ENCODE peak calls at places on chromosomes 2 and 18, in eight cellular contexts. One of them, this sample, is unnamed.

GRCh38 chr2:98607741-98608117 is 583 bp downstream of the COA5 start:
- DNase-seq in psoas muscle: no peak
- DNase-seq in MCF 10A: no peak
- DNase-seq in stimulated activated CD8-positive, alpha-beta memory T cell treated with anti-CD3 and anti-CD28 coated beads, Interleukin-4, amount 100 ng/mL, for 1 hour: no peak
- DNase-seq in mucosa of gallbladder: no peak
- DNase-seq in activated effector memory CD4-positive, alpha-beta T cell treated with anti-CD3 and anti-CD28 coated beads, Interleukin-2, amount 50 U/mL, for 16 hours: no peak
- DNase-seq in OCI-M1: no peak
- DNase-seq in left ventricle myocardium superior: no peak
- DNase-seq in this sample: no peak

GRCh38 chr18:73479472-73479871 is 611.7 kb upstream of the NETO1 start:
- DNase-seq in psoas muscle: no peak
- DNase-seq in MCF 10A: peak; percentile 45
- DNase-seq in stimulated activated CD8-positive, alpha-beta memory T cell treated with anti-CD3 and anti-CD28 coated beads, Interleukin-4, amount 100 ng/mL, for 1 hour: no peak
- DNase-seq in mucosa of gallbladder: no peak
- DNase-seq in activated effector memory CD4-positive, alpha-beta T cell treated with anti-CD3 and anti-CD28 coated beads, Interleukin-2, amount 50 U/mL, for 16 hours: no peak
- DNase-seq in OCI-M1: no peak
- DNase-seq in left ventricle myocardium superior: no peak
- DNase-seq in this sample: no peak

GRCh38 chr2:37549598-37549997 is 121.8 kb downstream of the CDC42EP3 start:
- DNase-seq in psoas muscle: no peak
- DNase-seq in MCF 10A: no peak
- DNase-seq in stimulated activated CD8-positive, alpha-beta memory T cell treated with anti-CD3 and anti-CD28 coated beads, Interleukin-4, amount 100 ng/mL, for 1 hour: no peak
- DNase-seq in mucosa of gallbladder: no peak
- DNase-seq in activated effector memory CD4-positive, alpha-beta T cell treated with anti-CD3 and anti-CD28 coated beads, Interleukin-2, amount 50 U/mL, for 16 hours: no peak
- DNase-seq in OCI-M1: no peak
- DNase-seq in left ventricle myocardium superior: no peak
- DNase-seq in this sample: no peak

GRCh38 chr2:168089200-168089599 is 158.2 kb downstream of the STK39 start:
- DNase-seq in psoas muscle: no peak
- DNase-seq in MCF 10A: no peak
- DNase-seq in stimulated activated CD8-positive, alpha-beta memory T cell treated with anti-CD3 and anti-CD28 coated beads, Interleukin-4, amount 100 ng/mL, for 1 hour: no peak
- DNase-seq in mucosa of gallbladder: no peak
- DNase-seq in activated effector memory CD4-positive, alpha-beta T cell treated with anti-CD3 and anti-CD28 coated beads, Interleukin-2, amount 50 U/mL, for 16 hours: no peak
- DNase-seq in OCI-M1: no peak
- DNase-seq in left ventricle myocardium superior: no peak
- DNase-seq in this sample: no peak

GRCh38 chr2:17576802-17577201 is 36.3 kb downstream of the VSNL1 start:
- DNase-seq in psoas muscle: no peak
- DNase-seq in MCF 10A: no peak
- DNase-seq in stimulated activated CD8-positive, alpha-beta memory T cell treated with anti-CD3 and anti-CD28 coated beads, Interleukin-4, amount 100 ng/mL, for 1 hour: no peak
- DNase-seq in mucosa of gallbladder: no peak
- DNase-seq in activated effector memory CD4-positive, alpha-beta T cell treated with anti-CD3 and anti-CD28 coated beads, Interleukin-2, amount 50 U/mL, for 16 hours: no peak
- DNase-seq in OCI-M1: no peak
- DNase-seq in left ventricle myocardium superior: no peak
- DNase-seq in this sample: no peak

GRCh38 chr18:30440351-30440750 is 602.2 kb downstream of the DSC3 start:
- DNase-seq in psoas muscle: no peak
- DNase-seq in MCF 10A: no peak
- DNase-seq in stimulated activated CD8-positive, alpha-beta memory T cell treated with anti-CD3 and anti-CD28 coated beads, Interleukin-4, amount 100 ng/mL, for 1 hour: no peak
- DNase-seq in mucosa of gallbladder: no peak
- DNase-seq in activated effector memory CD4-positive, alpha-beta T cell treated with anti-CD3 and anti-CD28 coated beads, Interleukin-2, amount 50 U/mL, for 16 hours: no peak
- DNase-seq in OCI-M1: no peak
- DNase-seq in left ventricle myocardium superior: no peak
- DNase-seq in this sample: no peak

GRCh38 chr18:31275722-31276463 is 42.1 kb upstream of the DSG1 start:
- DNase-seq in psoas muscle: no peak
- DNase-seq in MCF 10A: peak; percentile 83
- DNase-seq in stimulated activated CD8-positive, alpha-beta memory T cell treated with anti-CD3 and anti-CD28 coated beads, Interleukin-4, amount 100 ng/mL, for 1 hour: no peak
- DNase-seq in mucosa of gallbladder: peak; percentile 22
- DNase-seq in activated effector memory CD4-positive, alpha-beta T cell treated with anti-CD3 and anti-CD28 coated beads, Interleukin-2, amount 50 U/mL, for 16 hours: no peak
- DNase-seq in OCI-M1: peak; percentile 73
- DNase-seq in left ventricle myocardium superior: no peak
- DNase-seq in this sample: no peak

GRCh38 chr2:2787301-2787907 is 456.3 kb upstream of the MYT1L start:
- DNase-seq in psoas muscle: no peak
- DNase-seq in MCF 10A: no peak
- DNase-seq in stimulated activated CD8-positive, alpha-beta memory T cell treated with anti-CD3 and anti-CD28 coated beads, Interleukin-4, amount 100 ng/mL, for 1 hour: no peak
- DNase-seq in mucosa of gallbladder: no peak
- DNase-seq in activated effector memory CD4-positive, alpha-beta T cell treated with anti-CD3 and anti-CD28 coated beads, Interleukin-2, amount 50 U/mL, for 16 hours: peak; percentile 45
- DNase-seq in OCI-M1: no peak
- DNase-seq in left ventricle myocardium superior: peak; percentile 69
- DNase-seq in this sample: no peak

GRCh38 chr2:85106489-85107180 is 26.6 kb upstream of the TCF7L1 start:
- DNase-seq in psoas muscle: no peak
- DNase-seq in MCF 10A: peak; percentile 65
- DNase-seq in stimulated activated CD8-positive, alpha-beta memory T cell treated with anti-CD3 and anti-CD28 coated beads, Interleukin-4, amount 100 ng/mL, for 1 hour: no peak
- DNase-seq in mucosa of gallbladder: no peak
- DNase-seq in activated effector memory CD4-positive, alpha-beta T cell treated with anti-CD3 and anti-CD28 coated beads, Interleukin-2, amount 50 U/mL, for 16 hours: no peak
- DNase-seq in OCI-M1: no peak
- DNase-seq in left ventricle myocardium superior: no peak
- DNase-seq in this sample: no peak

GRCh38 chr18:23337599-23338444 is 115.3 kb upstream of the RIOK3 start:
- DNase-seq in psoas muscle: no peak
- DNase-seq in MCF 10A: no peak
- DNase-seq in stimulated activated CD8-positive, alpha-beta memory T cell treated with anti-CD3 and anti-CD28 coated beads, Interleukin-4, amount 100 ng/mL, for 1 hour: no peak
- DNase-seq in mucosa of gallbladder: no peak
- DNase-seq in activated effector memory CD4-positive, alpha-beta T cell treated with anti-CD3 and anti-CD28 coated beads, Interleukin-2, amount 50 U/mL, for 16 hours: no peak
- DNase-seq in OCI-M1: no peak
- DNase-seq in left ventricle myocardium superior: no peak
- DNase-seq in this sample: no peak

GRCh38 chr2:132721938-132722337 is 51.9 kb upstream of the LYPD1 start:
- DNase-seq in psoas muscle: no peak
- DNase-seq in MCF 10A: peak; percentile 4
- DNase-seq in stimulated activated CD8-positive, alpha-beta memory T cell treated with anti-CD3 and anti-CD28 coated beads, Interleukin-4, amount 100 ng/mL, for 1 hour: no peak
- DNase-seq in mucosa of gallbladder: no peak
- DNase-seq in activated effector memory CD4-positive, alpha-beta T cell treated with anti-CD3 and anti-CD28 coated beads, Interleukin-2, amount 50 U/mL, for 16 hours: no peak
- DNase-seq in OCI-M1: no peak
- DNase-seq in left ventricle myocardium superior: no peak
- DNase-seq in this sample: no peak

GRCh38 chr18:4233468-4233867 is 221.6 kb downstream of the DLGAP1 start:
- DNase-seq in psoas muscle: no peak
- DNase-seq in MCF 10A: no peak
- DNase-seq in stimulated activated CD8-positive, alpha-beta memory T cell treated with anti-CD3 and anti-CD28 coated beads, Interleukin-4, amount 100 ng/mL, for 1 hour: no peak
- DNase-seq in mucosa of gallbladder: no peak
- DNase-seq in activated effector memory CD4-positive, alpha-beta T cell treated with anti-CD3 and anti-CD28 coated beads, Interleukin-2, amount 50 U/mL, for 16 hours: no peak
- DNase-seq in OCI-M1: no peak
- DNase-seq in left ventricle myocardium superior: no peak
- DNase-seq in this sample: no peak

GRCh38 chr2:67159929-67160328 is 237.2 kb upstream of the ETAA1 start:
- DNase-seq in psoas muscle: no peak
- DNase-seq in MCF 10A: no peak
- DNase-seq in stimulated activated CD8-positive, alpha-beta memory T cell treated with anti-CD3 and anti-CD28 coated beads, Interleukin-4, amount 100 ng/mL, for 1 hour: no peak
- DNase-seq in mucosa of gallbladder: no peak
- DNase-seq in activated effector memory CD4-positive, alpha-beta T cell treated with anti-CD3 and anti-CD28 coated beads, Interleukin-2, amount 50 U/mL, for 16 hours: no peak
- DNase-seq in OCI-M1: no peak
- DNase-seq in left ventricle myocardium superior: no peak
- DNase-seq in this sample: no peak

GRCh38 chr2:155310589-155310988 is 612.1 kb downstream of the KCNJ3 start:
- DNase-seq in psoas muscle: no peak
- DNase-seq in MCF 10A: peak; percentile 27
- DNase-seq in stimulated activated CD8-positive, alpha-beta memory T cell treated with anti-CD3 and anti-CD28 coated beads, Interleukin-4, amount 100 ng/mL, for 1 hour: no peak
- DNase-seq in mucosa of gallbladder: no peak
- DNase-seq in activated effector memory CD4-positive, alpha-beta T cell treated with anti-CD3 and anti-CD28 coated beads, Interleukin-2, amount 50 U/mL, for 16 hours: no peak
- DNase-seq in OCI-M1: peak; percentile 69
- DNase-seq in left ventricle myocardium superior: no peak
- DNase-seq in this sample: no peak

GRCh38 chr2:194464964-194465638 is 1191.9 kb upstream of the SLC39A10 start:
- DNase-seq in psoas muscle: no peak
- DNase-seq in MCF 10A: no peak
- DNase-seq in stimulated activated CD8-positive, alpha-beta memory T cell treated with anti-CD3 and anti-CD28 coated beads, Interleukin-4, amount 100 ng/mL, for 1 hour: no peak
- DNase-seq in mucosa of gallbladder: no peak
- DNase-seq in activated effector memory CD4-positive, alpha-beta T cell treated with anti-CD3 and anti-CD28 coated beads, Interleukin-2, amount 50 U/mL, for 16 hours: no peak
- DNase-seq in OCI-M1: no peak
- DNase-seq in left ventricle myocardium superior: no peak
- DNase-seq in this sample: no peak

GRCh38 chr2:43399515-43400245 is 173.3 kb upstream of the ZFP36L2 start:
- DNase-seq in psoas muscle: no peak
- DNase-seq in MCF 10A: peak; percentile 38
- DNase-seq in stimulated activated CD8-positive, alpha-beta memory T cell treated with anti-CD3 and anti-CD28 coated beads, Interleukin-4, amount 100 ng/mL, for 1 hour: no peak
- DNase-seq in mucosa of gallbladder: no peak
- DNase-seq in activated effector memory CD4-positive, alpha-beta T cell treated with anti-CD3 and anti-CD28 coated beads, Interleukin-2, amount 50 U/mL, for 16 hours: no peak
- DNase-seq in OCI-M1: no peak
- DNase-seq in left ventricle myocardium superior: no peak
- DNase-seq in this sample: no peak

GRCh38 chr18:39692367-39693011 is 2126.9 kb upstream of the CELF4 start:
- DNase-seq in psoas muscle: no peak
- DNase-seq in MCF 10A: no peak
- DNase-seq in stimulated activated CD8-positive, alpha-beta memory T cell treated with anti-CD3 and anti-CD28 coated beads, Interleukin-4, amount 100 ng/mL, for 1 hour: no peak
- DNase-seq in mucosa of gallbladder: no peak
- DNase-seq in activated effector memory CD4-positive, alpha-beta T cell treated with anti-CD3 and anti-CD28 coated beads, Interleukin-2, amount 50 U/mL, for 16 hours: no peak
- DNase-seq in OCI-M1: no peak
- DNase-seq in left ventricle myocardium superior: no peak
- DNase-seq in this sample: no peak

GRCh38 chr2:241006412-241006811 is 8.0 kb downstream of the SNED1 start:
- DNase-seq in psoas muscle: no peak
- DNase-seq in MCF 10A: no peak
- DNase-seq in stimulated activated CD8-positive, alpha-beta memory T cell treated with anti-CD3 and anti-CD28 coated beads, Interleukin-4, amount 100 ng/mL, for 1 hour: no peak
- DNase-seq in mucosa of gallbladder: no peak
- DNase-seq in activated effector memory CD4-positive, alpha-beta T cell treated with anti-CD3 and anti-CD28 coated beads, Interleukin-2, amount 50 U/mL, for 16 hours: no peak
- DNase-seq in OCI-M1: no peak
- DNase-seq in left ventricle myocardium superior: no peak
- DNase-seq in this sample: no peak

GRCh38 chr2:47664817-47665216 is 118.1 kb upstream of the MSH6 start:
- DNase-seq in psoas muscle: no peak
- DNase-seq in MCF 10A: peak; percentile 33
- DNase-seq in stimulated activated CD8-positive, alpha-beta memory T cell treated with anti-CD3 and anti-CD28 coated beads, Interleukin-4, amount 100 ng/mL, for 1 hour: no peak
- DNase-seq in mucosa of gallbladder: peak; percentile 12
- DNase-seq in activated effector memory CD4-positive, alpha-beta T cell treated with anti-CD3 and anti-CD28 coated beads, Interleukin-2, amount 50 U/mL, for 16 hours: peak; percentile 9
- DNase-seq in OCI-M1: peak; percentile 38
- DNase-seq in left ventricle myocardium superior: no peak
- DNase-seq in this sample: no peak

GRCh38 chr18:10247402-10248117 is 206.9 kb upstream of the APCDD1 start:
- DNase-seq in psoas muscle: no peak
- DNase-seq in MCF 10A: no peak
- DNase-seq in stimulated activated CD8-positive, alpha-beta memory T cell treated with anti-CD3 and anti-CD28 coated beads, Interleukin-4, amount 100 ng/mL, for 1 hour: no peak
- DNase-seq in mucosa of gallbladder: no peak
- DNase-seq in activated effector memory CD4-positive, alpha-beta T cell treated with anti-CD3 and anti-CD28 coated beads, Interleukin-2, amount 50 U/mL, for 16 hours: no peak
- DNase-seq in OCI-M1: no peak
- DNase-seq in left ventricle myocardium superior: peak; percentile 79
- DNase-seq in this sample: no peak

GRCh38 chr2:174487536-174488162 is 820 bp upstream of the GPR155 start:
- DNase-seq in psoas muscle: no peak
- DNase-seq in MCF 10A: no peak
- DNase-seq in stimulated activated CD8-positive, alpha-beta memory T cell treated with anti-CD3 and anti-CD28 coated beads, Interleukin-4, amount 100 ng/mL, for 1 hour: no peak
- DNase-seq in mucosa of gallbladder: no peak
- DNase-seq in activated effector memory CD4-positive, alpha-beta T cell treated with anti-CD3 and anti-CD28 coated beads, Interleukin-2, amount 50 U/mL, for 16 hours: no peak
- DNase-seq in OCI-M1: no peak
- DNase-seq in left ventricle myocardium superior: no peak
- DNase-seq in this sample: no peak

GRCh38 chr2:131673400-131674173 is 145.9 kb downstream of the CCDC74A start:
- DNase-seq in psoas muscle: peak; percentile 80
- DNase-seq in MCF 10A: peak; percentile 77
- DNase-seq in stimulated activated CD8-positive, alpha-beta memory T cell treated with anti-CD3 and anti-CD28 coated beads, Interleukin-4, amount 100 ng/mL, for 1 hour: peak; percentile 36
- DNase-seq in mucosa of gallbladder: peak; percentile 84
- DNase-seq in activated effector memory CD4-positive, alpha-beta T cell treated with anti-CD3 and anti-CD28 coated beads, Interleukin-2, amount 50 U/mL, for 16 hours: peak; percentile 87
- DNase-seq in OCI-M1: peak; percentile 71
- DNase-seq in left ventricle myocardium superior: peak; percentile 88
- DNase-seq in this sample: peak; percentile 41

GRCh38 chr2:128686498-128686861 is 367.8 kb upstream of the HS6ST1 start:
- DNase-seq in psoas muscle: no peak
- DNase-seq in MCF 10A: no peak
- DNase-seq in stimulated activated CD8-positive, alpha-beta memory T cell treated with anti-CD3 and anti-CD28 coated beads, Interleukin-4, amount 100 ng/mL, for 1 hour: no peak
- DNase-seq in mucosa of gallbladder: no peak
- DNase-seq in activated effector memory CD4-positive, alpha-beta T cell treated with anti-CD3 and anti-CD28 coated beads, Interleukin-2, amount 50 U/mL, for 16 hours: no peak
- DNase-seq in OCI-M1: no peak
- DNase-seq in left ventricle myocardium superior: no peak
- DNase-seq in this sample: no peak

GRCh38 chr2:188201639-188202038 is 90.0 kb upstream of the GULP1 start:
- DNase-seq in psoas muscle: no peak
- DNase-seq in MCF 10A: no peak
- DNase-seq in stimulated activated CD8-positive, alpha-beta memory T cell treated with anti-CD3 and anti-CD28 coated beads, Interleukin-4, amount 100 ng/mL, for 1 hour: no peak
- DNase-seq in mucosa of gallbladder: no peak
- DNase-seq in activated effector memory CD4-positive, alpha-beta T cell treated with anti-CD3 and anti-CD28 coated beads, Interleukin-2, amount 50 U/mL, for 16 hours: no peak
- DNase-seq in OCI-M1: no peak
- DNase-seq in left ventricle myocardium superior: no peak
- DNase-seq in this sample: no peak

GRCh38 chr2:228681426-228681825 is 499.9 kb upstream of the SPHKAP start:
- DNase-seq in psoas muscle: no peak
- DNase-seq in MCF 10A: peak; percentile 67
- DNase-seq in stimulated activated CD8-positive, alpha-beta memory T cell treated with anti-CD3 and anti-CD28 coated beads, Interleukin-4, amount 100 ng/mL, for 1 hour: no peak
- DNase-seq in mucosa of gallbladder: no peak
- DNase-seq in activated effector memory CD4-positive, alpha-beta T cell treated with anti-CD3 and anti-CD28 coated beads, Interleukin-2, amount 50 U/mL, for 16 hours: no peak
- DNase-seq in OCI-M1: peak; percentile 9
- DNase-seq in left ventricle myocardium superior: no peak
- DNase-seq in this sample: no peak

GRCh38 chr2:54863660-54864059 is 140.2 kb downstream of the EML6 start:
- DNase-seq in psoas muscle: no peak
- DNase-seq in MCF 10A: no peak
- DNase-seq in stimulated activated CD8-positive, alpha-beta memory T cell treated with anti-CD3 and anti-CD28 coated beads, Interleukin-4, amount 100 ng/mL, for 1 hour: no peak
- DNase-seq in mucosa of gallbladder: no peak
- DNase-seq in activated effector memory CD4-positive, alpha-beta T cell treated with anti-CD3 and anti-CD28 coated beads, Interleukin-2, amount 50 U/mL, for 16 hours: no peak
- DNase-seq in OCI-M1: no peak
- DNase-seq in left ventricle myocardium superior: no peak
- DNase-seq in this sample: no peak

This sample was measured in T-cell.